ENCODE peak calls at places on chromosomes 2 and 18, in ten cellular contexts. Q is HepG2, X is HCT116, N is upper lobe of left lung, S is body of pancreas, H is A549, C is heart left ventricle, T is gastrocnemius medialis, O is GM12878, V is right lobe of liver. M is an unnamed sample.

GRCh38 chr2:62596061-62596658 is 90.2 kb upstream of the TMEM17 start:
- ATAC-seq in Q (no peak), X (no peak), N (no peak), S (peak; percentile 80), H (no peak), C (no peak), T (no peak), O (no peak), V (peak; percentile 88), M (peak; percentile 36)

GRCh38 chr2:50084086-50084843 is 930.0 kb upstream of the FSHR start:
- ATAC-seq in Q (no peak), X (no peak), N (no peak), S (no peak), H (no peak), C (no peak), T (no peak), O (no peak), V (no peak), M (no peak)

GRCh38 chr2:222307138-222307756 is 8.4 kb upstream of the PAX3 start:
- ATAC-seq in Q (peak; percentile 31), X (peak; percentile 80), N (no peak), S (no peak), H (peak; percentile 41), C (no peak), T (no peak), O (peak; percentile 64), V (no peak), M (no peak)

GRCh38 chr2:241573741-241574140 is 15.2 kb downstream of the BOK start:
- ATAC-seq in Q (no peak), X (peak; percentile 10), N (peak; percentile 28), S (no peak), H (peak; percentile 6), C (no peak), T (no peak), O (no peak), V (no peak), M (no peak)

GRCh38 chr2:178202927-178203326 is 8.6 kb downstream of the OSBPL6 start:
- ATAC-seq in Q (no peak), X (no peak), N (no peak), S (no peak), H (no peak), C (no peak), T (no peak), O (peak; percentile 26), V (no peak), M (no peak)

GRCh38 chr2:120536141-120536540 is 190.2 kb downstream of the INHBB start:
- ATAC-seq in Q (no peak), X (no peak), N (no peak), S (peak; percentile 75), H (no peak), C (peak; percentile 5), T (no peak), O (no peak), V (peak; percentile 63), M (no peak)

GRCh38 chr2:27907547-27907946 is 17.0 kb downstream of the BABAM2 start:
- ATAC-seq in Q (no peak), X (no peak), N (no peak), S (no peak), H (no peak), C (no peak), T (no peak), O (no peak), V (no peak), M (no peak)

GRCh38 chr2:9092383-9093282 is 89.1 kb upstream of the MBOAT2 start:
- ATAC-seq in Q (no peak), X (no peak), N (no peak), S (no peak), H (no peak), C (no peak), T (no peak), O (peak; percentile 92), V (no peak), M (no peak)

GRCh38 chr2:189057316-189057715 is 83.1 kb downstream of the COL3A1 start:
- ATAC-seq in Q (no peak), X (no peak), N (no peak), S (no peak), H (no peak), C (no peak), T (no peak), O (no peak), V (no peak), M (no peak)

GRCh38 chr2:47198985-47199451 is 43.9 kb upstream of the STPG4 start:
- ATAC-seq in Q (no peak), X (peak; percentile 75), N (no peak), S (no peak), H (peak; percentile 56), C (no peak), T (no peak), O (no peak), V (no peak), M (no peak)

GRCh38 chr2:217912030-217913024 is 90.5 kb downstream of the TNS1 start:
- ATAC-seq in Q (no peak), X (no peak), N (no peak), S (no peak), H (no peak), C (peak; percentile 18), T (no peak), O (no peak), V (no peak), M (no peak)

DNA sequence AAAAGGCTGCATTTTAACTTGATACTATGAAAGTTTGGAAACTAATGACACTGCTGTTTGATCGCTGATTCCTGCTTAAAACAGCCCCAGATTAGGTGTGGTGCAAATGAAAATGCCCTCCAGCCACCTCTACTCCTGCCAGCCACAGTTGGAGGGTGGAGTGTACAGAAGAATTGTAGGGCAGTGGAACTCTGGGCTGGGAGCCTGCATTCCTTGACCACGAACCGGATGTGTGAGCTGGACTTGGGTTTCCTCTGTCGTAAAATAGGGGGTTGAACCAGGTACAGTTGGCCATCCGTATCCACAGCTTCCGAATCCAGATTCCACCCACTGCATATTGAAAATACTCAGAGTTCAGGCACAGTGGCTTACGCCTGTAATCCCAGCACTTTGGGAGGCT is 84.7 kb upstream of the RFX8 start:
- ATAC-seq in Q (no peak), X (no peak), N (peak; percentile 38), S (no peak), H (no peak), C (peak; percentile 81), T (peak; percentile 72), O (no peak), V (no peak), M (peak; percentile 71)
- H3K4me3 ChIP-seq in Q (no peak overlapping the region), X (no peak overlapping the region), N (no peak overlapping the region), S (no peak overlapping the region), H (no peak overlapping the region), C (no peak overlapping the region), T (peak overlapping the region; percentile 34), O (no peak overlapping the region), V (no peak overlapping the region), M (no peak overlapping the region)

GRCh38 chr18:67410075-67410474 is 106.4 kb downstream of the DSEL start:
- ATAC-seq in Q (no peak), X (no peak), N (no peak), S (no peak), H (no peak), C (no peak), T (no peak), O (no peak), V (no peak), M (no peak)

GRCh38 chr18:67408240-67408639 is 108.3 kb downstream of the DSEL start:
- ATAC-seq in Q (no peak), X (no peak), N (no peak), S (no peak), H (no peak), C (no peak), T (no peak), O (no peak), V (no peak), M (no peak)

GRCh38 chr18:67406678-67407077 is 109.8 kb downstream of the DSEL start:
- ATAC-seq in Q (no peak), X (no peak), N (no peak), S (no peak), H (no peak), C (no peak), T (no peak), O (no peak), V (no peak), M (no peak)

DNA sequence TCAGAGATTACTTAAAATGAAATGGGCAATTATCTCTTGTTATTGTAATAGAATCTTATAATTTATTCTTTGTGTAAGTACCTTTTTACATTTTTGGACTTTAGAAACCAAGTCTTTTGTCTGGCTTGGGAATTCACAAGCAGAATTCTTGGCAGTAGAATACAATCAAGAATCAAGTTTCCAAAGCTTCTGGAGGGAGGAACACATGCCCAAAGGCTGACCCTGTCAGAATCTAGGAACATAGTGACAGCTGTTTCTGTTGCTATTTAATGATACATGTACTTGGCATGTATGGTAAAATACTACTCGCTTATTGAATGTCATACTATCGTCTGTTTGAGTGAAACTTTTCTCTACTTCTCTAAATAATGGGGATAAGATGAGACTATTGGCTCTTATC is 105.8 kb downstream of the DSEL start:
- ATAC-seq in Q (no peak), X (no peak), N (no peak), S (no peak), H (no peak), C (no peak), T (no peak), O (no peak), V (no peak), M (no peak)
- H3K4me1 ChIP-seq in Q (no peaks in the 10 kb centered on the region), X (no peaks in the 10 kb centered on the region), N (no peaks in the 10 kb centered on the region), S (peaks cover 8% of the 10 kb centered on the region), H (no peaks in the 10 kb centered on the region), C (no peaks in the 10 kb centered on the region), T (no peaks in the 10 kb centered on the region), O (no peaks in the 10 kb centered on the region), V (no peaks in the 10 kb centered on the region), M (no peaks in the 10 kb centered on the region)

GRCh38 chr18:60350150-60350549 is 22.4 kb downstream of the MC4R start:
- ATAC-seq in Q (no peak), X (no peak), N (no peak), S (no peak), H (no peak), C (no peak), T (no peak), O (no peak), V (no peak), M (no peak)

GRCh38 chr18:60350975-60351374 is 21.6 kb downstream of the MC4R start:
- ATAC-seq in Q (no peak), X (no peak), N (no peak), S (no peak), H (no peak), C (no peak), T (no peak), O (no peak), V (no peak), M (no peak)

DNA sequence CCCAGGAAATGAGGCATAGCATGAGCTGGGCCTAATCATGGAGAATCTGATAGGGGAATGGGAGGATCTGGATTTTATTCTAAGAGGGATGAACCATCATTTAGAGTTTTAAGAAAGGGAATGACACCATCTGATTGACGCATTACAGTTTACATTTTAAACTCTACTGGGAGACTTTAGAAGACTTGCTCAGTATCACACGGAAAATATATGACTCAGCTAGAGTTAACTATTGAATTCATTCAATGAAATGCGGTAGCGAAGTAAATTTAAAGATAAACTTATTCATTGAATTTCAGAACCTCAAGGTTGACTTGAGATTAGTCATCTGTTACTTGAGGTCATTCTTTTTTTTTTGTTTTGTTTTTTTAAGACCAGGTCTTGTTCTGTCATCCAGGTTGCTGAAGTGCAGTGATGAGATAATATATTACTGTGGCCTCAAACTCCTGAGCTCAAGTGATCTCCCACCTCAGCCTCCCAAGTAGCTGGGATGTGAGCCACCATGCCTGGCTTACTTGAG is 25.0 kb downstream of the MC4R start:
- ATAC-seq in Q (no peak), X (no peak), N (no peak), S (no peak), H (no peak), C (no peak), T (no peak), O (no peak), V (no peak), M (no peak)
- TF ChIP-seq POLR2A in Q (no peak), X (no peak), N (no peak), S (no peak), H (no peak), C (no peak), T (no peak), O (no peak), V (no peak), M (no peak)

GRCh38 chr18:9184998-9185613 is 48.5 kb downstream of the ANKRD12 start:
- ATAC-seq in Q (no peak), X (no peak), N (no peak), S (no peak), H (no peak), C (peak; percentile 19), T (no peak), O (peak; percentile 44), V (no peak), M (no peak)
- H3K4me3 ChIP-seq in Q (no peak overlapping the region), X (no peak overlapping the region), N (no peak overlapping the region), S (no peak overlapping the region), H (no peak overlapping the region), C (peak overlapping the region; percentile 3), T (no peak overlapping the region), O (peak overlapping the region; percentile 42), V (no peak overlapping the region), M (no peak overlapping the region)

M was measured in gastroesophageal sphincter.